ENCODE peak calls at places on chromosomes 3 and 15, in six cellular contexts. One of them, this sample, is unnamed.

GRCh38 chr3:172646439-172647015 is 64.3 kb downstream of the NCEH1 start:
- DNase-seq in heart right ventricle: peak; percentile 43
- DNase-seq in psoas muscle: no peak
- DNase-seq in endothelial cell of umbilical vein: peak; percentile 80
- DNase-seq in fibroblast of lung: peak; percentile 75
- DNase-seq in IMR-90: peak; percentile 67
- DNase-seq in this sample: no peak

GRCh38 chr3:10281951-10282350 is 10.8 kb downstream of the GHRL start:
- DNase-seq in heart right ventricle: no peak
- DNase-seq in psoas muscle: no peak
- DNase-seq in endothelial cell of umbilical vein: no peak
- DNase-seq in fibroblast of lung: no peak
- DNase-seq in IMR-90: peak; percentile 51
- DNase-seq in this sample: no peak

GRCh38 chr3:154170300-154170699 is 49.1 kb downstream of the ARHGEF26 start:
- DNase-seq in heart right ventricle: no peak
- DNase-seq in psoas muscle: no peak
- DNase-seq in endothelial cell of umbilical vein: no peak
- DNase-seq in fibroblast of lung: no peak
- DNase-seq in IMR-90: no peak
- DNase-seq in this sample: no peak

GRCh38 chr3:12224181-12225147 is 64.4 kb upstream of the PPARG start:
- DNase-seq in heart right ventricle: no peak
- DNase-seq in psoas muscle: no peak
- DNase-seq in endothelial cell of umbilical vein: no peak
- DNase-seq in fibroblast of lung: peak; percentile 96
- DNase-seq in IMR-90: peak; percentile 49
- DNase-seq in this sample: no peak

GRCh38 chr15:31221936-31222515 is 104.6 kb upstream of the KLF13 start:
- DNase-seq in heart right ventricle: no peak
- DNase-seq in psoas muscle: no peak
- DNase-seq in endothelial cell of umbilical vein: no peak
- DNase-seq in fibroblast of lung: no peak
- DNase-seq in IMR-90: no peak
- DNase-seq in this sample: no peak

GRCh38 chr15:80695099-80695910 is at the start of gene ABHD17C:
- DNase-seq in heart right ventricle: peak; percentile 39
- DNase-seq in psoas muscle: peak; percentile 65
- DNase-seq in endothelial cell of umbilical vein: peak; percentile 51
- DNase-seq in fibroblast of lung: peak; percentile 45
- DNase-seq in IMR-90: peak; percentile 53
- DNase-seq in this sample: peak; percentile 37

GRCh38 chr15:76057332-76058000 is 2.3 kb upstream of the TMEM266 start:
- DNase-seq in heart right ventricle: peak; percentile 14
- DNase-seq in psoas muscle: no peak
- DNase-seq in endothelial cell of umbilical vein: peak; percentile 49
- DNase-seq in fibroblast of lung: peak; percentile 57
- DNase-seq in IMR-90: peak; percentile 22
- DNase-seq in this sample: peak; percentile 23

GRCh38 chr3:130488288-130488687 is 28.7 kb upstream of the COL6A6 start:
- DNase-seq in heart right ventricle: no peak
- DNase-seq in psoas muscle: no peak
- DNase-seq in endothelial cell of umbilical vein: no peak
- DNase-seq in fibroblast of lung: no peak
- DNase-seq in IMR-90: no peak
- DNase-seq in this sample: no peak

GRCh38 chr15:88765212-88765611 is 38.0 kb upstream of the ACAN start:
- DNase-seq in heart right ventricle: no peak
- DNase-seq in psoas muscle: no peak
- DNase-seq in endothelial cell of umbilical vein: no peak
- DNase-seq in fibroblast of lung: no peak
- DNase-seq in IMR-90: no peak
- DNase-seq in this sample: no peak

GRCh38 chr3:8492744-8493511 is 8.7 kb upstream of the LMCD1 start:
- DNase-seq in heart right ventricle: no peak
- DNase-seq in psoas muscle: no peak
- DNase-seq in endothelial cell of umbilical vein: no peak
- DNase-seq in fibroblast of lung: no peak
- DNase-seq in IMR-90: no peak
- DNase-seq in this sample: no peak

GRCh38 chr3:37861540-37862051 is at the start of gene CTDSPL:
- DNase-seq in heart right ventricle: no peak
- DNase-seq in psoas muscle: peak; percentile 59
- DNase-seq in endothelial cell of umbilical vein: no peak
- DNase-seq in fibroblast of lung: peak; percentile 59
- DNase-seq in IMR-90: peak; percentile 44
- DNase-seq in this sample: no peak

GRCh38 chr15:39287322-39288195 is 293.3 kb upstream of the THBS1 start:
- DNase-seq in heart right ventricle: no peak
- DNase-seq in psoas muscle: no peak
- DNase-seq in endothelial cell of umbilical vein: peak; percentile 72
- DNase-seq in fibroblast of lung: no peak
- DNase-seq in IMR-90: peak; percentile 73
- DNase-seq in this sample: no peak

GRCh38 chr3:541328-541727 is 344.8 kb downstream of the CHL1 start:
- DNase-seq in heart right ventricle: no peak
- DNase-seq in psoas muscle: no peak
- DNase-seq in endothelial cell of umbilical vein: no peak
- DNase-seq in fibroblast of lung: no peak
- DNase-seq in IMR-90: no peak
- DNase-seq in this sample: no peak

GRCh38 chr3:89221913-89222312 is 114.5 kb downstream of the EPHA3 start:
- DNase-seq in heart right ventricle: no peak
- DNase-seq in psoas muscle: no peak
- DNase-seq in endothelial cell of umbilical vein: no peak
- DNase-seq in fibroblast of lung: no peak
- DNase-seq in IMR-90: no peak
- DNase-seq in this sample: no peak

GRCh38 chr3:33439421-33440327 is 531 bp downstream of the UBP1 start:
- DNase-seq in heart right ventricle: peak; percentile 36
- DNase-seq in psoas muscle: peak; percentile 60
- DNase-seq in endothelial cell of umbilical vein: peak; percentile 56
- DNase-seq in fibroblast of lung: peak; percentile 33
- DNase-seq in IMR-90: peak; percentile 15
- DNase-seq in this sample: peak; percentile 36

GRCh38 chr3:39147711-39148115 is 5.7 kb downstream of the CSRNP1 start:
- DNase-seq in heart right ventricle: peak; percentile 63
- DNase-seq in psoas muscle: no peak
- DNase-seq in endothelial cell of umbilical vein: peak; percentile 84
- DNase-seq in fibroblast of lung: peak; percentile 42
- DNase-seq in IMR-90: peak; percentile 55
- DNase-seq in this sample: no peak

GRCh38 chr3:20038679-20039078 is 1.6 kb upstream of the KAT2B start:
- DNase-seq in heart right ventricle: no peak
- DNase-seq in psoas muscle: no peak
- DNase-seq in endothelial cell of umbilical vein: peak; percentile 49
- DNase-seq in fibroblast of lung: no peak
- DNase-seq in IMR-90: no peak
- DNase-seq in this sample: no peak

GRCh38 chr3:35946121-35946856 is 307.0 kb downstream of the ARPP21 start:
- DNase-seq in heart right ventricle: no peak
- DNase-seq in psoas muscle: no peak
- DNase-seq in endothelial cell of umbilical vein: peak; percentile 59
- DNase-seq in fibroblast of lung: peak; percentile 50
- DNase-seq in IMR-90: peak; percentile 28
- DNase-seq in this sample: no peak
- H3K9me3 ChIP-seq in heart right ventricle: no peaks in the 10 kb centered on the region
- H3K9me3 ChIP-seq in psoas muscle: no peaks in the 10 kb centered on the region
- H3K9me3 ChIP-seq in endothelial cell of umbilical vein: no peaks in the 10 kb centered on the region
- H3K9me3 ChIP-seq in fibroblast of lung: no peaks in the 10 kb centered on the region
- H3K9me3 ChIP-seq in IMR-90: no peaks in the 10 kb centered on the region
- H3K9me3 ChIP-seq in this sample: no peaks in the 10 kb centered on the region

DNA sequence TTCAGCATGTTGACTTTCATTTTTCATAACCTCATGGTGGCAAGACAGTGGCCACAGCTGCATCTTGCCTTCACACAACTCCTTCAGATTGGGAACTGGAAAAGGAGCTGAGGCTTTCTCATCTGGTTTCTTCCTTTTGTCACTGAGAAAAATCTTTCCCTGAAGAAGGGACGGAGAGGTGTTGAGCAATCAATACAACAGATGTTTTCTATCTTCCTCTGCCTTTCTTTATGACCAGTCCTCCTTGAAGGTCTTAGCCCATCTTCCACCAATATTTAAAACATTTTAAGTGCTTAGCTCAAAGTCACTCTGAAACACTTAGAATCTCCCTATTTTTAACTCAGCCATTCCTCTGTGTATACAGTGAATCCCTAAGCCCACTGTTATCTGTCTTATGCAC is 11.9 kb downstream of the ZNF660 start:
- DNase-seq in heart right ventricle: no peak
- DNase-seq in psoas muscle: no peak
- DNase-seq in endothelial cell of umbilical vein: no peak
- DNase-seq in fibroblast of lung: peak; percentile 56
- DNase-seq in IMR-90: peak; percentile 17
- DNase-seq in this sample: no peak
- H3K9me3 ChIP-seq in heart right ventricle: peaks cover 9% of the 10 kb centered on the region
- H3K9me3 ChIP-seq in psoas muscle: peaks cover 38% of the 10 kb centered on the region
- H3K9me3 ChIP-seq in endothelial cell of umbilical vein: no peaks in the 10 kb centered on the region
- H3K9me3 ChIP-seq in fibroblast of lung: no peaks in the 10 kb centered on the region
- H3K9me3 ChIP-seq in IMR-90: peaks cover 19% of the 10 kb centered on the region
- H3K9me3 ChIP-seq in this sample: peaks cover 3% of the 10 kb centered on the region

GRCh38 chr15:95146476-95146875 is 915.1 kb downstream of the MCTP2 start:
- DNase-seq in heart right ventricle: no peak
- DNase-seq in psoas muscle: no peak
- DNase-seq in endothelial cell of umbilical vein: no peak
- DNase-seq in fibroblast of lung: no peak
- DNase-seq in IMR-90: no peak
- DNase-seq in this sample: no peak

GRCh38 chr15:95138604-95139270 is 907.4 kb downstream of the MCTP2 start:
- DNase-seq in heart right ventricle: no peak
- DNase-seq in psoas muscle: no peak
- DNase-seq in endothelial cell of umbilical vein: no peak
- DNase-seq in fibroblast of lung: no peak
- DNase-seq in IMR-90: no peak
- DNase-seq in this sample: no peak

GRCh38 chr15:95142441-95142840 is 911.1 kb downstream of the MCTP2 start:
- DNase-seq in heart right ventricle: no peak
- DNase-seq in psoas muscle: no peak
- DNase-seq in endothelial cell of umbilical vein: no peak
- DNase-seq in fibroblast of lung: no peak
- DNase-seq in IMR-90: no peak
- DNase-seq in this sample: no peak

DNA sequence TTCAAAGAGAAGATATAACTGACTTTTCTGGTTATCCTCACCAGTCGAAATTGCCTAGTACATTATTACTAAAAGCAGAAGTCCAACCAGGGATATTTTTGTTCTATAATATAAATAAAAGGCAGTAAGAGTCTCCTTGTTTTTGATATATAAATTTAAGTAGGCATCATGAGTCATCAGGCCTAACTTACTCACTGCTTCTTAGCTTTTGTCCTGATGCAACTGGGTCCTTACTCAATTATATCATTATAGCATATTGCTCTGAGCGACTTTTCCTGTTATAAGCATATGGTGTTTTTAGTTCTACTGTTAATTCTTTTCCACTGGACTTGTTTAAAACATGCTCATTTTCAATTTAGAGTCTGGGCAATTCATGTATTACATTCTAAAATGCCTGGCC is 910.1 kb downstream of the MCTP2 start:
- DNase-seq in heart right ventricle: no peak
- DNase-seq in psoas muscle: no peak
- DNase-seq in endothelial cell of umbilical vein: no peak
- DNase-seq in fibroblast of lung: peak; percentile 83
- DNase-seq in IMR-90: peak; percentile 84
- DNase-seq in this sample: no peak
- H3K9me3 ChIP-seq in heart right ventricle: no peaks in the 10 kb centered on the region
- H3K9me3 ChIP-seq in psoas muscle: no peaks in the 10 kb centered on the region
- H3K9me3 ChIP-seq in endothelial cell of umbilical vein: no peaks in the 10 kb centered on the region
- H3K9me3 ChIP-seq in fibroblast of lung: no peaks in the 10 kb centered on the region
- H3K9me3 ChIP-seq in IMR-90: no peaks in the 10 kb centered on the region
- H3K9me3 ChIP-seq in this sample: no peaks in the 10 kb centered on the region

GRCh38 chr3:104578558-104578957 is 788.2 kb upstream of the ALCAM start:
- DNase-seq in heart right ventricle: no peak
- DNase-seq in psoas muscle: no peak
- DNase-seq in endothelial cell of umbilical vein: no peak
- DNase-seq in fibroblast of lung: no peak
- DNase-seq in IMR-90: no peak
- DNase-seq in this sample: no peak
- H3K9me3 ChIP-seq in heart right ventricle: no peaks in the 10 kb centered on the region
- H3K9me3 ChIP-seq in psoas muscle: no peaks in the 10 kb centered on the region
- H3K9me3 ChIP-seq in endothelial cell of umbilical vein: peaks cover 8% of the 10 kb centered on the region
- H3K9me3 ChIP-seq in fibroblast of lung: no peaks in the 10 kb centered on the region
- H3K9me3 ChIP-seq in IMR-90: peaks cover 21% of the 10 kb centered on the region
- H3K9me3 ChIP-seq in this sample: no peaks in the 10 kb centered on the region

DNA sequence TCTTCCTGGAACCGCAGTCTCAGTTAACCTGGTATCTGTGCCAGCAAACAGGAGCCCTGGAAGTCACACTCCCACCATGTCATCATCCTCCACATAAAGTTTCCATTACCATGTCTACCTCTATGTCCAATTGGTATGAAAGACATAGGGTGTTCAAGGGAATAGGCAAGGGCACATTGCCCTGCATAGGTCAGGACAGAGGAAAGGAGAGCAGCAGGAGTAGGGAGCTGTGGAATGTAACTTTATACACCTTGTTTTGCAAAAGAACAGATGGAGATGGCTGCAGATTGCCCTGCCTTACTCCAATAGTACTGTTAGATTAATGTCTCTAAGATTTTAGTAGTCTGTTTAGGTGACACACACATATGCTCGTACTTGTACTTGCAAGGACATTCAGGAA is 1056.4 kb downstream of the NTRK3 start:
- DNase-seq in heart right ventricle: no peak
- DNase-seq in psoas muscle: no peak
- DNase-seq in endothelial cell of umbilical vein: no peak
- DNase-seq in fibroblast of lung: no peak
- DNase-seq in IMR-90: no peak
- DNase-seq in this sample: no peak
- H3K9me3 ChIP-seq in heart right ventricle: no peaks in the 10 kb centered on the region
- H3K9me3 ChIP-seq in psoas muscle: no peaks in the 10 kb centered on the region
- H3K9me3 ChIP-seq in endothelial cell of umbilical vein: peaks cover 4% of the 10 kb centered on the region
- H3K9me3 ChIP-seq in fibroblast of lung: no peaks in the 10 kb centered on the region
- H3K9me3 ChIP-seq in IMR-90: peaks cover 12% of the 10 kb centered on the region
- H3K9me3 ChIP-seq in this sample: no peaks in the 10 kb centered on the region

GRCh38 chr15:27506752-27507151 is 535.8 kb downstream of the GABRG3 start:
- DNase-seq in heart right ventricle: no peak
- DNase-seq in psoas muscle: no peak
- DNase-seq in endothelial cell of umbilical vein: no peak
- DNase-seq in fibroblast of lung: no peak
- DNase-seq in IMR-90: no peak
- DNase-seq in this sample: no peak
- H3K9me3 ChIP-seq in heart right ventricle: no peaks in the 10 kb centered on the region
- H3K9me3 ChIP-seq in psoas muscle: peaks cover 2% of the 10 kb centered on the region
- H3K9me3 ChIP-seq in endothelial cell of umbilical vein: peaks cover 7% of the 10 kb centered on the region
- H3K9me3 ChIP-seq in fibroblast of lung: no peaks in the 10 kb centered on the region
- H3K9me3 ChIP-seq in IMR-90: peaks cover 10% of the 10 kb centered on the region
- H3K9me3 ChIP-seq in this sample: no peaks in the 10 kb centered on the region

DNA sequence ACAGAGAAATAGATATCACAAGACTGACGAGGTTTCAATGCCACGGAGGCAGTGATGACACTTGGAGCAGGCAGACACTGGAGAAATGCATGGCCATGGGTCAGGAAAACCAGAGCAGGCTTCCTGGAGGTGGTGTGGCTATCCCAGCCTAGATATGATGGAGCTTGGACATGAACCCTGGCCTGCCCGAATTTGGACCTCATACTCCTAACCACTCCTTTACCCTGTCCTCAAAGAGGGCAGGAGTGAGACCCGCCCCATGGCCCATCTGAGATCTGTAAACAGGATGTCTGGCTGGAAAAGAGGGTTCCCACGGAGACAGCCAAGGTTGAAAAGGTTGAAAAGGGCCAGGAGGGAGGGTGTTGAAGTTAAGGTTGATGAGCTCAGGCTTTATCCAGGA is 31.0 kb downstream of the CPN2 start:
- DNase-seq in heart right ventricle: no peak
- DNase-seq in psoas muscle: no peak
- DNase-seq in endothelial cell of umbilical vein: no peak
- DNase-seq in fibroblast of lung: no peak
- DNase-seq in IMR-90: no peak
- DNase-seq in this sample: no peak
- H3K9me3 ChIP-seq in heart right ventricle: no peaks in the 10 kb centered on the region
- H3K9me3 ChIP-seq in psoas muscle: no peaks in the 10 kb centered on the region
- H3K9me3 ChIP-seq in endothelial cell of umbilical vein: no peaks in the 10 kb centered on the region
- H3K9me3 ChIP-seq in fibroblast of lung: no peaks in the 10 kb centered on the region
- H3K9me3 ChIP-seq in IMR-90: peaks cover 12% of the 10 kb centered on the region
- H3K9me3 ChIP-seq in this sample: no peaks in the 10 kb centered on the region